ENCODE peak calls at places on chromosomes 2 and 18, in four cellular contexts. D is heart right ventricle; G is CD8-positive, alpha-beta memory T cell; E is GM23248. N is an unnamed sample.

GRCh38 chr2:100703744-100704143 is 116.2 kb upstream of the NPAS2 start:
- DNase-seq in G (no peak), E (no peak), D (no peak), N (no peak)

GRCh38 chr2:85242321-85242720 is 85.5 kb downstream of the TGOLN2 start:
- DNase-seq in G (no peak), E (no peak), D (no peak), N (no peak)

GRCh38 chr2:1546023-1546591 is 132.8 kb downstream of the TPO start:
- DNase-seq in G (no peak), E (peak; percentile 78), D (no peak), N (no peak)

GRCh38 chr2:54377901-54378493 is 78.1 kb upstream of the SPTBN1 start:
- DNase-seq in D (no peak), G (no peak), E (no peak), N (no peak)

GRCh38 chr2:62270728-62271127 is 74.8 kb downstream of the B3GNT2 start:
- DNase-seq in E (no peak), G (no peak), D (peak; percentile 74), N (peak; percentile 70)

GRCh38 chr18:23871410-23871809 is 143.1 kb upstream of the TTC39C start:
- DNase-seq in G (peak; percentile 75), D (peak; percentile 43), E (no peak), N (peak; percentile 48)

GRCh38 chr2:223084873-223085272 is 32.9 kb downstream of the KCNE4 start:
- DNase-seq in G (no peak), E (no peak), D (no peak), N (no peak)

GRCh38 chr18:69002233-69002632 is 204.4 kb downstream of the CCDC102B start:
- DNase-seq in G (no peak), D (no peak), E (no peak), N (no peak)

GRCh38 chr2:119694470-119694993 is 15.5 kb downstream of the TMEM177 start:
- DNase-seq in G (no peak), E (no peak), D (no peak), N (no peak)

DNA sequence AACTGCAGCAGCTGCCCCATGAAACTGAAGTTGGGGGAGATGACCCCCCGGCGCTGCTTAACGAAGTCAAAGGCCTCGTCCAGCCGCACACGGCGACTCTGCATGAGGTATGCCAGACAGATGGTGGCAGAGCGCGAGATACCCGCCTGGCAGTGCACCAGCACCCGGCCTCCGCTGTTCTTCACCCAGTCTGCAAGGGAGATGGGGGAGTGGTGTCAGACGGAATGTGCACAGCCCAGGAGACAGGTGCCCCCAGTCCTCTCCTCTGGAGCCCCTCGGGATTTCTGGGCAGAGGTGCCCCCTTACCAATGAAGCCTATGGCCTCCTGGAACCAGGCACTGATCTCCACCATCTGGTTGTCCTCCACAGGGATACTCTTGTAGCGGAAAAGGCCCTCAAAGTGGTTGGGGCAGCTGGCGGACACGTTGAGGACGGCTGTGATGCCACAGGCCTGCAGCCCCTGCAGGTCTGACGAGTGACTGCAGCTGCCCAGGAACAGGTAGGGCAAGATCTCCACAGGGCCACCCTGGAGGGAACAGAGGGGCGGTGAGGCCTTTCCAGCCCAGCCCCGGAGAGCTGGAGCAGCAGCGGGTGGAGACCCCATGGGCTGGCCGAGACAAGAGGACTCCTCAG is 1.3 kb downstream of the DUSP2 start:
- DNase-seq in E (no peak), D (no peak), G (peak; percentile 23), N (no peak)
- H3K4me1 ChIP-seq in E (peaks cover 9% of the 10 kb centered on the region), D (peaks cover 38% of the 10 kb centered on the region), G (peaks cover 56% of the 10 kb centered on the region), N (no peaks in the 10 kb centered on the region)

GRCh38 chr2:95374916-95375471 is 27.5 kb upstream of the FAHD2A start:
- DNase-seq in E (peak; percentile 46), D (no peak), G (no peak), N (peak; percentile 63)

GRCh38 chr2:95372845-95373244 is 29.7 kb upstream of the FAHD2A start:
- DNase-seq in G (no peak), E (no peak), D (no peak), N (no peak)

GRCh38 chr2:95374451-95374915 is 28.0 kb upstream of the FAHD2A start:
- DNase-seq in D (no peak), E (no peak), G (no peak), N (no peak)

GRCh38 chr2:95374029-95374428 is 28.5 kb upstream of the FAHD2A start:
- DNase-seq in E (no peak), D (no peak), G (no peak), N (no peak)

GRCh38 chr2:95372216-95372829 is 30.2 kb upstream of the FAHD2A start:
- DNase-seq in G (no peak), E (no peak), D (no peak), N (no peak)
- H3K9me3 ChIP-seq in G (no peaks in the 10 kb centered on the region), E (no peaks in the 10 kb centered on the region), D (peaks cover 16% of the 10 kb centered on the region), N (peaks cover 2% of the 10 kb centered on the region)

GRCh38 chr2:238406222-238406997 is 20.3 kb upstream of the ASB1 start:
- DNase-seq in E (no peak), G (no peak), D (no peak), N (no peak)
- H3K27ac ChIP-seq in E (no peak overlapping the region), G (no peak overlapping the region), D (no peak overlapping the region), N (no peak overlapping the region)

GRCh38 chr18:58041633-58042032 is 2.4 kb upstream of the NEDD4L start:
- DNase-seq in D (no peak), G (no peak), E (no peak), N (peak; percentile 16)
- H3K4me1 ChIP-seq in D (peaks cover 16% of the 10 kb centered on the region), G (peaks cover 12% of the 10 kb centered on the region), E (no peaks in the 10 kb centered on the region), N (no peaks in the 10 kb centered on the region)

GRCh38 chr18:65363006-65363405 is 387.8 kb upstream of the CDH7 start:
- DNase-seq in D (no peak), E (no peak), G (no peak), N (no peak)
- H3K9me3 ChIP-seq in D (no peaks in the 10 kb centered on the region), E (no peaks in the 10 kb centered on the region), G (no peaks in the 10 kb centered on the region), N (no peaks in the 10 kb centered on the region)

GRCh38 chr2:173193925-173194324 is 118.3 kb downstream of the MAP3K20 start:
- DNase-seq in G (no peak), D (no peak), E (peak; percentile 54), N (no peak)
- H3K27ac ChIP-seq in G (no peak overlapping the region), D (no peak overlapping the region), E (no peak overlapping the region), N (no peak overlapping the region)

DNA sequence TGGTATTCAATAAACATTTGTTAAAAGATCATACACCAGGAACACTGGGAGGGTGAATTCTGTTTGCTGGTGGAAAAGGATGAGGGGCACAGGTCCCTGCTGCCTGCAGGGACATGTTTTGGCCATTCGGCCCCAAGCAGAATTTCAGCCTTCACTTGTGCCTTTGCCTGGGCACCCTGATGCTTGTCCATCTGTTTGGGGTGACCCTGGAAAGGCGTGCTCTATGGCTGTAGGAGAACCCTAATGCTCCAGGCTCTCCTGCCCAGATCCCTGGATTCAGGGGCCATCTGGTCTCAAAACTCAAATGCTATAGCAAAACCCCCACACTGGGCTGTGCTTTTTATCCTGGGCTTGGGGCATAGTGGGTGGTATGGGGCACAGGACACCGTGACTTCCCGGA is 55.2 kb downstream of the RPL37A start:
- DNase-seq in G (no peak), D (no peak), E (no peak), N (no peak)
- H3K4me1 ChIP-seq in G (no peaks in the 10 kb centered on the region), D (peaks cover 13% of the 10 kb centered on the region), E (peaks cover 65% of the 10 kb centered on the region), N (peaks cover 17% of the 10 kb centered on the region)

GRCh38 chr2:208541982-208542464 is 135.4 kb downstream of the PTH2R start:
- DNase-seq in D (no peak), G (no peak), E (no peak), N (no peak)
- H3K9me3 ChIP-seq in D (no peaks in the 10 kb centered on the region), G (no peaks in the 10 kb centered on the region), E (no peaks in the 10 kb centered on the region), N (no peaks in the 10 kb centered on the region)